ENCODE peak calls at places on chromosomes 11 and 22, in seven cellular contexts. J is H1, L is K562, W is tibial nerve, S is stomach, B is upper lobe of left lung, U is suprapubic skin. O is an unnamed sample. For H3K36me3, the result is how much of the 10 kb centered on the place peaks cover.

GRCh38 chr22:40597541-40598453 is 38.7 kb downstream of the MRTFA start:
- DNase-seq in J (no peak), L (no peak), W (no peak), S (peak), B (no peak), U (no peak), O (no peak)

GRCh38 chr22:45237065-45237990 is 3.4 kb downstream of the KIAA0930 start:
- DNase-seq in J (no peak), L (no peak), W (no peak), S (no peak), B (no peak), U (no peak), O (no peak)

GRCh38 chr11:1203505-1204271 is 19.2 kb upstream of the MUC5B start:
- DNase-seq in J (no peak), L (peak), W (peak), S (peak), B (peak), U (peak), O (no peak)

GRCh38 chr11:4048340-4048739 is 46.3 kb upstream of the RRM1 start:
- DNase-seq in J (no peak), L (no peak), W (no peak), S (no peak), B (no peak), U (no peak), O (no peak)

GRCh38 chr11:2406476-2406875 is 5.9 kb downstream of the TSSC4 start:
- DNase-seq in J (no peak), L (no peak), W (no peak), S (no peak), B (no peak), U (no peak), O (no peak)

GRCh38 chr11:86559311-86559945 is 113.0 kb downstream of the ME3 start:
- DNase-seq in J (no peak), L (no peak), W (no peak), S (no peak), B (no peak), U (no peak), O (peak)

GRCh38 chr11:122038543-122038942 is 77.5 kb downstream of the BLID start:
- DNase-seq in J (no peak), L (no peak), W (no peak), S (no peak), B (no peak), U (no peak), O (no peak)

GRCh38 chr11:45319077-45319476 is 32.9 kb upstream of the SYT13 start:
- DNase-seq in J (no peak), L (no peak), W (no peak), S (no peak), B (no peak), U (no peak), O (no peak)

GRCh38 chr11:111378773-111379499 is at the start of gene POU2AF1:
- DNase-seq in J (no peak), L (no peak), W (no peak), S (no peak), B (peak), U (peak), O (no peak)

GRCh38 chr22:20438066-20438677 is 547 bp upstream of the SCARF2 start:
- DNase-seq in J (no peak), L (no peak), W (no peak), S (no peak), B (no peak), U (peak), O (peak)

GRCh38 chr22:20437253-20438065 is at the start of gene SCARF2:
- DNase-seq in J (no peak), L (no peak), W (no peak), S (no peak), B (peak), U (peak), O (peak)

GRCh38 chr22:20435436-20436308 is 2.0 kb downstream of the SCARF2 start:
- DNase-seq in J (no peak), L (no peak), W (no peak), S (no peak), B (peak), U (peak), O (no peak)

GRCh38 chr22:20434773-20435172 is 2.9 kb downstream of the SCARF2 start:
- DNase-seq in J (no peak), L (no peak), W (no peak), S (no peak), B (no peak), U (peak), O (peak)

DNA sequence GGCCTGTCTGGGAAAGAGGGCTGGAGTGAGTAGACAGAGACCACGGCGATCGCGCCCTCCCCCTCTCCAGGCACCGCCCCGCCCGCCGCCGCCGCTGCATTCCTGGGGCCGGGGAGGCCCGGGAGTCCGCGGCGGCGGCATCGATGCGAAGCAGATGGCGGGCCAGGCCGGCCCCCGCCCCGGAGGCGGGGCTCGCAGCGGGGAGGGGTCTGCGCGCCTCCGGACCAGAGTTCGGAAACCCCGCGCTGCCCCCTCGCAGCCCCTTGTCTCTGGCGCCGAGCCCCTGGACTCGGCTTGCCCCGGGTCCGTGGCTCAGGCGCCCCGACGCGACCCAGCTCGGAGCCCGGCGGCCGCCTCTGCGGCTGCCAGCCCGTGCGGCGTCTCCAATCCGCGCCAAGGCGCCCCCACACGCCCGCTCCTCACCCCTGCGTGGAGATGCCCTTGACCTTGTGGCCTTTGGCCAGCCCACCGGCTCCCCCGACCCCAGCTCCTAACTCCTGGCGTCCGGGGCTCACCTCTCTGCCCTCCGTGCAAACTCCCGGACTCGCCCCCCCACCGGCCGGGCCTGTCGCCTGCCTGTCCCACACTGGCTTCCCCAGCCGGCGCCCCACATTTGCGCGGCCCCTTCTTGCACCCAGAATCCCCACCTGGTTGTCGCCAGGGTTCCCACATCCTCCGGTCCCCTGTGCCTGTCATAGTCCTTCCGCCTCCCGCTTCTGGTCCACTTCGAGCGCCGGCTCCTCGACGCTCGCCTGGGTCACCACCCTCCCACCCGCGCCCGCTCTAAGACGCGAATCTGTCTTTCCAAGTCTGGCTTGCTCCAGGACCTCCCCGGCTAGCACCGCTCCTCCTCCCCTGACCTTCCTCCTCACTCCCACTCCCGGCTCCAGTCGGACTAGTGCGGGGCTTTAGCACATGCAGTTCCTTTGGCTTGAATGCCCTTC is 1.0 kb downstream of the SCARF2 start:
- DNase-seq in J (no peak), L (no peak), W (no peak), S (no peak), B (peak), U (peak), O (peak)
- H3K4me3 ChIP-seq in J (peak), L (no peak), W (peak), S (peak), B (peak), U (peak), O (peak)

GRCh38 chr11:78808903-78809302 is 234.2 kb upstream of the NARS2 start:
- DNase-seq in J (no peak), L (no peak), W (no peak), S (no peak), B (no peak), U (no peak), O (no peak)

GRCh38 chr11:78811622-78812021 is 237.0 kb upstream of the NARS2 start:
- DNase-seq in J (no peak), L (no peak), W (no peak), S (no peak), B (no peak), U (no peak), O (no peak)

GRCh38 chr11:78810489-78811090 is 235.9 kb upstream of the NARS2 start:
- DNase-seq in J (no peak), L (no peak), W (no peak), S (no peak), B (no peak), U (no peak), O (no peak)

GRCh38 chr11:78807351-78807750 is 232.7 kb upstream of the NARS2 start:
- DNase-seq in J (no peak), L (no peak), W (no peak), S (no peak), B (no peak), U (no peak), O (no peak)

GRCh38 chr11:78809931-78810481 is 235.3 kb upstream of the NARS2 start:
- DNase-seq in J (no peak), L (no peak), W (no peak), S (no peak), B (no peak), U (no peak), O (peak)
- TF ChIP-seq EP300 in J (no peak), L (no peak), W (no peak), S (no peak), B (no peak), U (no peak), O (no peak)

GRCh38 chr22:49867303-49868250 is 13.9 kb downstream of the ZBED4 start:
- DNase-seq in J (no peak), L (no peak), W (no peak), S (no peak), B (peak), U (no peak), O (no peak)
- H3K36me3 ChIP-seq in J (under half), L (under half), W (half or more), S (under half), B (under half), U (under half), O (under half)

GRCh38 chr11:114272311-114272710 is 23.9 kb upstream of the NNMT start:
- DNase-seq in J (no peak), L (no peak), W (no peak), S (no peak), B (no peak), U (no peak), O (no peak)
- H3K4me3 ChIP-seq in J (no peak), L (no peak), W (no peak), S (no peak), B (no peak), U (no peak), O (no peak)